ENCODE peak calls at places on chromosome 20, in eight cellular contexts. One of them, this sample, is unnamed.

GRCh38 chr20:57672953-57673575 is 36.8 kb downstream of the PMEPA1 start:
- DNase-seq in fibroblast of the aortic adventitia: no peak
- DNase-seq in astrocyte of the spinal cord: no peak
- DNase-seq in stimulated activated CD8-positive, alpha-beta memory T cell treated with anti-CD3 and anti-CD28 coated beads, Interleukin-4, amount 100 ng/mL, for 24 hours: no peak
- DNase-seq in GM04503: no peak
- DNase-seq in AG20443: peak
- DNase-seq in kidney tubule cell: no peak
- DNase-seq in NCI-H2227 treated with DMSO at 0.1 percent for 48 hours: no peak
- DNase-seq in this sample: no peak

GRCh38 chr20:17809714-17810631 is 110.2 kb downstream of the BANF2 start:
- DNase-seq in fibroblast of the aortic adventitia: peak
- DNase-seq in astrocyte of the spinal cord: no peak
- DNase-seq in stimulated activated CD8-positive, alpha-beta memory T cell treated with anti-CD3 and anti-CD28 coated beads, Interleukin-4, amount 100 ng/mL, for 24 hours: no peak
- DNase-seq in GM04503: no peak
- DNase-seq in AG20443: no peak
- DNase-seq in kidney tubule cell: peak
- DNase-seq in NCI-H2227 treated with DMSO at 0.1 percent for 48 hours: no peak
- DNase-seq in this sample: peak

GRCh38 chr20:63895202-63895885 is 418 bp downstream of the DNAJC5 start:
- DNase-seq in fibroblast of the aortic adventitia: no peak
- DNase-seq in astrocyte of the spinal cord: peak
- DNase-seq in stimulated activated CD8-positive, alpha-beta memory T cell treated with anti-CD3 and anti-CD28 coated beads, Interleukin-4, amount 100 ng/mL, for 24 hours: no peak
- DNase-seq in GM04503: no peak
- DNase-seq in AG20443: no peak
- DNase-seq in kidney tubule cell: no peak
- DNase-seq in NCI-H2227 treated with DMSO at 0.1 percent for 48 hours: peak
- DNase-seq in this sample: peak

GRCh38 chr20:40564997-40565680 is 123.9 kb downstream of the MAFB start:
- DNase-seq in fibroblast of the aortic adventitia: peak
- DNase-seq in astrocyte of the spinal cord: peak
- DNase-seq in stimulated activated CD8-positive, alpha-beta memory T cell treated with anti-CD3 and anti-CD28 coated beads, Interleukin-4, amount 100 ng/mL, for 24 hours: no peak
- DNase-seq in GM04503: peak
- DNase-seq in AG20443: peak
- DNase-seq in kidney tubule cell: peak
- DNase-seq in NCI-H2227 treated with DMSO at 0.1 percent for 48 hours: no peak
- DNase-seq in this sample: no peak

GRCh38 chr20:6802227-6802626 is 34.7 kb downstream of the BMP2 start:
- DNase-seq in fibroblast of the aortic adventitia: peak
- DNase-seq in astrocyte of the spinal cord: no peak
- DNase-seq in stimulated activated CD8-positive, alpha-beta memory T cell treated with anti-CD3 and anti-CD28 coated beads, Interleukin-4, amount 100 ng/mL, for 24 hours: no peak
- DNase-seq in GM04503: no peak
- DNase-seq in AG20443: no peak
- DNase-seq in kidney tubule cell: no peak
- DNase-seq in NCI-H2227 treated with DMSO at 0.1 percent for 48 hours: no peak
- DNase-seq in this sample: no peak

GRCh38 chr20:57123139-57123903 is 143.1 kb downstream of the BMP7 start:
- DNase-seq in fibroblast of the aortic adventitia: no peak
- DNase-seq in astrocyte of the spinal cord: no peak
- DNase-seq in stimulated activated CD8-positive, alpha-beta memory T cell treated with anti-CD3 and anti-CD28 coated beads, Interleukin-4, amount 100 ng/mL, for 24 hours: no peak
- DNase-seq in GM04503: no peak
- DNase-seq in AG20443: no peak
- DNase-seq in kidney tubule cell: no peak
- DNase-seq in NCI-H2227 treated with DMSO at 0.1 percent for 48 hours: no peak
- DNase-seq in this sample: no peak

GRCh38 chr20:60718743-60719142 is 533.3 kb upstream of the CDH4 start:
- DNase-seq in fibroblast of the aortic adventitia: no peak
- DNase-seq in astrocyte of the spinal cord: no peak
- DNase-seq in stimulated activated CD8-positive, alpha-beta memory T cell treated with anti-CD3 and anti-CD28 coated beads, Interleukin-4, amount 100 ng/mL, for 24 hours: no peak
- DNase-seq in GM04503: no peak
- DNase-seq in AG20443: no peak
- DNase-seq in kidney tubule cell: no peak
- DNase-seq in NCI-H2227 treated with DMSO at 0.1 percent for 48 hours: no peak
- DNase-seq in this sample: no peak

GRCh38 chr20:19073584-19074198 is 138.8 kb upstream of the SLC24A3 start:
- DNase-seq in fibroblast of the aortic adventitia: no peak
- DNase-seq in astrocyte of the spinal cord: no peak
- DNase-seq in stimulated activated CD8-positive, alpha-beta memory T cell treated with anti-CD3 and anti-CD28 coated beads, Interleukin-4, amount 100 ng/mL, for 24 hours: no peak
- DNase-seq in GM04503: no peak
- DNase-seq in AG20443: no peak
- DNase-seq in kidney tubule cell: no peak
- DNase-seq in NCI-H2227 treated with DMSO at 0.1 percent for 48 hours: no peak
- DNase-seq in this sample: no peak

GRCh38 chr20:3777726-3778629 is 3.3 kb downstream of the SPEF1 start:
- DNase-seq in fibroblast of the aortic adventitia: peak
- DNase-seq in astrocyte of the spinal cord: no peak
- DNase-seq in stimulated activated CD8-positive, alpha-beta memory T cell treated with anti-CD3 and anti-CD28 coated beads, Interleukin-4, amount 100 ng/mL, for 24 hours: peak
- DNase-seq in GM04503: no peak
- DNase-seq in AG20443: peak
- DNase-seq in kidney tubule cell: peak
- DNase-seq in NCI-H2227 treated with DMSO at 0.1 percent for 48 hours: peak
- DNase-seq in this sample: no peak

GRCh38 chr20:56807118-56807517 is 178.0 kb downstream of the TFAP2C start:
- DNase-seq in fibroblast of the aortic adventitia: no peak
- DNase-seq in astrocyte of the spinal cord: no peak
- DNase-seq in stimulated activated CD8-positive, alpha-beta memory T cell treated with anti-CD3 and anti-CD28 coated beads, Interleukin-4, amount 100 ng/mL, for 24 hours: no peak
- DNase-seq in GM04503: no peak
- DNase-seq in AG20443: no peak
- DNase-seq in kidney tubule cell: no peak
- DNase-seq in NCI-H2227 treated with DMSO at 0.1 percent for 48 hours: no peak
- DNase-seq in this sample: no peak

GRCh38 chr20:25683050-25683449 is 13.6 kb downstream of the ZNF337 start:
- DNase-seq in fibroblast of the aortic adventitia: no peak
- DNase-seq in astrocyte of the spinal cord: no peak
- DNase-seq in stimulated activated CD8-positive, alpha-beta memory T cell treated with anti-CD3 and anti-CD28 coated beads, Interleukin-4, amount 100 ng/mL, for 24 hours: no peak
- DNase-seq in GM04503: no peak
- DNase-seq in AG20443: no peak
- DNase-seq in kidney tubule cell: no peak
- DNase-seq in NCI-H2227 treated with DMSO at 0.1 percent for 48 hours: no peak
- DNase-seq in this sample: no peak